ENCODE peak calls at places on chromosome 5, in seven cellular contexts. One of them, this sample, is unnamed.

GRCh38 chr5:142280066-142281011 is 44.5 kb downstream of the SPRY4 start:
- DNase-seq in WTC11: peak
- DNase-seq in islet precursor cell: peak
- DNase-seq in mammary epithelial cell: no peak
- DNase-seq in IMR-90: peak
- DNase-seq in choroid plexus epithelial cell: peak
- DNase-seq in activated CD4-positive, alpha-beta T cell treated with anti-CD3 and anti-CD28 coated beads, Interleukin-2, amount 50 U/mL, for 48 hours: no peak
- DNase-seq in this sample: no peak

GRCh38 chr5:133047404-133047803 is 4.4 kb upstream of the HSPA4 start:
- DNase-seq in WTC11: no peak
- DNase-seq in islet precursor cell: no peak
- DNase-seq in mammary epithelial cell: no peak
- DNase-seq in IMR-90: no peak
- DNase-seq in choroid plexus epithelial cell: no peak
- DNase-seq in activated CD4-positive, alpha-beta T cell treated with anti-CD3 and anti-CD28 coated beads, Interleukin-2, amount 50 U/mL, for 48 hours: no peak
- DNase-seq in this sample: no peak

GRCh38 chr5:128052764-128053163 is 30.8 kb upstream of the SLC12A2 start:
- DNase-seq in WTC11: no peak
- DNase-seq in islet precursor cell: no peak
- DNase-seq in mammary epithelial cell: no peak
- DNase-seq in IMR-90: peak
- DNase-seq in choroid plexus epithelial cell: no peak
- DNase-seq in activated CD4-positive, alpha-beta T cell treated with anti-CD3 and anti-CD28 coated beads, Interleukin-2, amount 50 U/mL, for 48 hours: no peak
- DNase-seq in this sample: no peak

GRCh38 chr5:84274585-84275468 is 109.9 kb downstream of the EDIL3 start:
- DNase-seq in WTC11: peak
- DNase-seq in islet precursor cell: no peak
- DNase-seq in mammary epithelial cell: peak
- DNase-seq in IMR-90: peak
- DNase-seq in choroid plexus epithelial cell: peak
- DNase-seq in activated CD4-positive, alpha-beta T cell treated with anti-CD3 and anti-CD28 coated beads, Interleukin-2, amount 50 U/mL, for 48 hours: peak
- DNase-seq in this sample: no peak

GRCh38 chr5:77426670-77427069 is 65.4 kb downstream of the WDR41 start:
- DNase-seq in WTC11: no peak
- DNase-seq in islet precursor cell: no peak
- DNase-seq in mammary epithelial cell: no peak
- DNase-seq in IMR-90: peak
- DNase-seq in choroid plexus epithelial cell: peak
- DNase-seq in activated CD4-positive, alpha-beta T cell treated with anti-CD3 and anti-CD28 coated beads, Interleukin-2, amount 50 U/mL, for 48 hours: no peak
- DNase-seq in this sample: no peak

GRCh38 chr5:74194196-74194595 is 446.3 kb downstream of the ENC1 start:
- DNase-seq in WTC11: no peak
- DNase-seq in islet precursor cell: no peak
- DNase-seq in mammary epithelial cell: no peak
- DNase-seq in IMR-90: no peak
- DNase-seq in choroid plexus epithelial cell: no peak
- DNase-seq in activated CD4-positive, alpha-beta T cell treated with anti-CD3 and anti-CD28 coated beads, Interleukin-2, amount 50 U/mL, for 48 hours: no peak
- DNase-seq in this sample: no peak

GRCh38 chr5:40385544-40385943 is 294.2 kb upstream of the PTGER4 start:
- DNase-seq in WTC11: no peak
- DNase-seq in islet precursor cell: peak
- DNase-seq in mammary epithelial cell: peak
- DNase-seq in IMR-90: peak
- DNase-seq in choroid plexus epithelial cell: peak
- DNase-seq in activated CD4-positive, alpha-beta T cell treated with anti-CD3 and anti-CD28 coated beads, Interleukin-2, amount 50 U/mL, for 48 hours: no peak
- DNase-seq in this sample: no peak

GRCh38 chr5:144295284-144295683 is 124.6 kb downstream of the KCTD16 start:
- DNase-seq in WTC11: no peak
- DNase-seq in islet precursor cell: no peak
- DNase-seq in mammary epithelial cell: no peak
- DNase-seq in IMR-90: no peak
- DNase-seq in choroid plexus epithelial cell: no peak
- DNase-seq in activated CD4-positive, alpha-beta T cell treated with anti-CD3 and anti-CD28 coated beads, Interleukin-2, amount 50 U/mL, for 48 hours: no peak
- DNase-seq in this sample: no peak

GRCh38 chr5:118326496-118327045 is 661.8 kb downstream of the DTWD2 start:
- DNase-seq in WTC11: no peak
- DNase-seq in islet precursor cell: no peak
- DNase-seq in mammary epithelial cell: no peak
- DNase-seq in IMR-90: no peak
- DNase-seq in choroid plexus epithelial cell: peak
- DNase-seq in activated CD4-positive, alpha-beta T cell treated with anti-CD3 and anti-CD28 coated beads, Interleukin-2, amount 50 U/mL, for 48 hours: no peak
- DNase-seq in this sample: no peak

GRCh38 chr5:39503148-39503547 is 78.4 kb upstream of the DAB2 start:
- DNase-seq in WTC11: no peak
- DNase-seq in islet precursor cell: no peak
- DNase-seq in mammary epithelial cell: no peak
- DNase-seq in IMR-90: peak
- DNase-seq in choroid plexus epithelial cell: peak
- DNase-seq in activated CD4-positive, alpha-beta T cell treated with anti-CD3 and anti-CD28 coated beads, Interleukin-2, amount 50 U/mL, for 48 hours: no peak
- DNase-seq in this sample: no peak

GRCh38 chr5:34051374-34051980 is 8.5 kb upstream of the C1QTNF3 start:
- DNase-seq in WTC11: no peak
- DNase-seq in islet precursor cell: no peak
- DNase-seq in mammary epithelial cell: no peak
- DNase-seq in IMR-90: no peak
- DNase-seq in choroid plexus epithelial cell: no peak
- DNase-seq in activated CD4-positive, alpha-beta T cell treated with anti-CD3 and anti-CD28 coated beads, Interleukin-2, amount 50 U/mL, for 48 hours: no peak
- DNase-seq in this sample: no peak

GRCh38 chr5:171314728-171315385 is 5.8 kb downstream of the TLX3 start:
- DNase-seq in WTC11: peak
- DNase-seq in islet precursor cell: peak
- DNase-seq in mammary epithelial cell: no peak
- DNase-seq in IMR-90: no peak
- DNase-seq in choroid plexus epithelial cell: no peak
- DNase-seq in activated CD4-positive, alpha-beta T cell treated with anti-CD3 and anti-CD28 coated beads, Interleukin-2, amount 50 U/mL, for 48 hours: peak
- DNase-seq in this sample: no peak

GRCh38 chr5:54644226-54644625 is 126.7 kb downstream of the SNX18 start:
- DNase-seq in WTC11: no peak
- DNase-seq in islet precursor cell: no peak
- DNase-seq in mammary epithelial cell: peak
- DNase-seq in IMR-90: peak
- DNase-seq in choroid plexus epithelial cell: peak
- DNase-seq in activated CD4-positive, alpha-beta T cell treated with anti-CD3 and anti-CD28 coated beads, Interleukin-2, amount 50 U/mL, for 48 hours: no peak
- DNase-seq in this sample: no peak

GRCh38 chr5:2519153-2519552 is 232.3 kb downstream of the IRX2 start:
- DNase-seq in WTC11: no peak
- DNase-seq in islet precursor cell: no peak
- DNase-seq in mammary epithelial cell: no peak
- DNase-seq in IMR-90: no peak
- DNase-seq in choroid plexus epithelial cell: no peak
- DNase-seq in activated CD4-positive, alpha-beta T cell treated with anti-CD3 and anti-CD28 coated beads, Interleukin-2, amount 50 U/mL, for 48 hours: no peak
- DNase-seq in this sample: no peak

GRCh38 chr5:119411291-119411934 is 40.9 kb upstream of the HSD17B4 start:
- DNase-seq in WTC11: no peak
- DNase-seq in islet precursor cell: no peak
- DNase-seq in mammary epithelial cell: peak
- DNase-seq in IMR-90: peak
- DNase-seq in choroid plexus epithelial cell: peak
- DNase-seq in activated CD4-positive, alpha-beta T cell treated with anti-CD3 and anti-CD28 coated beads, Interleukin-2, amount 50 U/mL, for 48 hours: no peak
- DNase-seq in this sample: no peak

GRCh38 chr5:159878988-159879471 is 37.3 kb upstream of the ADRA1B start:
- DNase-seq in WTC11: peak
- DNase-seq in islet precursor cell: peak
- DNase-seq in mammary epithelial cell: peak
- DNase-seq in IMR-90: peak
- DNase-seq in choroid plexus epithelial cell: peak
- DNase-seq in activated CD4-positive, alpha-beta T cell treated with anti-CD3 and anti-CD28 coated beads, Interleukin-2, amount 50 U/mL, for 48 hours: no peak
- DNase-seq in this sample: no peak

GRCh38 chr5:43769576-43770352 is 166.8 kb downstream of the NNT start:
- DNase-seq in WTC11: no peak
- DNase-seq in islet precursor cell: no peak
- DNase-seq in mammary epithelial cell: peak
- DNase-seq in IMR-90: peak
- DNase-seq in choroid plexus epithelial cell: peak
- DNase-seq in activated CD4-positive, alpha-beta T cell treated with anti-CD3 and anti-CD28 coated beads, Interleukin-2, amount 50 U/mL, for 48 hours: no peak
- DNase-seq in this sample: no peak

GRCh38 chr5:34491251-34491620 is 164.9 kb upstream of the RAI14 start:
- DNase-seq in WTC11: no peak
- DNase-seq in islet precursor cell: peak
- DNase-seq in mammary epithelial cell: no peak
- DNase-seq in IMR-90: peak
- DNase-seq in choroid plexus epithelial cell: no peak
- DNase-seq in activated CD4-positive, alpha-beta T cell treated with anti-CD3 and anti-CD28 coated beads, Interleukin-2, amount 50 U/mL, for 48 hours: no peak
- DNase-seq in this sample: no peak

GRCh38 chr5:82975396-82975795 is 101.8 kb downstream of the TMEM167A start:
- DNase-seq in WTC11: no peak
- DNase-seq in islet precursor cell: no peak
- DNase-seq in mammary epithelial cell: peak
- DNase-seq in IMR-90: no peak
- DNase-seq in choroid plexus epithelial cell: peak
- DNase-seq in activated CD4-positive, alpha-beta T cell treated with anti-CD3 and anti-CD28 coated beads, Interleukin-2, amount 50 U/mL, for 48 hours: no peak
- DNase-seq in this sample: no peak

GRCh38 chr5:132070460-132071337 is 2.9 kb upstream of the CSF2 start:
- DNase-seq in WTC11: no peak
- DNase-seq in islet precursor cell: no peak
- DNase-seq in mammary epithelial cell: no peak
- DNase-seq in IMR-90: peak
- DNase-seq in choroid plexus epithelial cell: no peak
- DNase-seq in activated CD4-positive, alpha-beta T cell treated with anti-CD3 and anti-CD28 coated beads, Interleukin-2, amount 50 U/mL, for 48 hours: peak
- DNase-seq in this sample: peak

GRCh38 chr5:130198927-130199326 is 294.7 kb downstream of the CHSY3 start:
- DNase-seq in WTC11: peak
- DNase-seq in islet precursor cell: peak
- DNase-seq in mammary epithelial cell: no peak
- DNase-seq in IMR-90: no peak
- DNase-seq in choroid plexus epithelial cell: peak
- DNase-seq in activated CD4-positive, alpha-beta T cell treated with anti-CD3 and anti-CD28 coated beads, Interleukin-2, amount 50 U/mL, for 48 hours: no peak
- DNase-seq in this sample: no peak

GRCh38 chr5:154356256-154356655 is 89.5 kb upstream of the SAP30L start:
- DNase-seq in WTC11: no peak
- DNase-seq in islet precursor cell: no peak
- DNase-seq in mammary epithelial cell: peak
- DNase-seq in IMR-90: peak
- DNase-seq in choroid plexus epithelial cell: peak
- DNase-seq in activated CD4-positive, alpha-beta T cell treated with anti-CD3 and anti-CD28 coated beads, Interleukin-2, amount 50 U/mL, for 48 hours: no peak
- DNase-seq in this sample: no peak

GRCh38 chr5:168592014-168592368 is 12.8 kb upstream of the PANK3 start:
- DNase-seq in WTC11: no peak
- DNase-seq in islet precursor cell: peak
- DNase-seq in mammary epithelial cell: peak
- DNase-seq in IMR-90: peak
- DNase-seq in choroid plexus epithelial cell: peak
- DNase-seq in activated CD4-positive, alpha-beta T cell treated with anti-CD3 and anti-CD28 coated beads, Interleukin-2, amount 50 U/mL, for 48 hours: no peak
- DNase-seq in this sample: no peak

GRCh38 chr5:124651663-124652513 is 94.6 kb downstream of the ZNF608 start:
- DNase-seq in WTC11: peak
- DNase-seq in islet precursor cell: peak
- DNase-seq in mammary epithelial cell: peak
- DNase-seq in IMR-90: no peak
- DNase-seq in choroid plexus epithelial cell: peak
- DNase-seq in activated CD4-positive, alpha-beta T cell treated with anti-CD3 and anti-CD28 coated beads, Interleukin-2, amount 50 U/mL, for 48 hours: peak
- DNase-seq in this sample: peak

GRCh38 chr5:7396169-7397004 is 449 bp downstream of the ADCY2 start:
- DNase-seq in WTC11: peak
- DNase-seq in islet precursor cell: peak
- DNase-seq in mammary epithelial cell: no peak
- DNase-seq in IMR-90: no peak
- DNase-seq in choroid plexus epithelial cell: peak
- DNase-seq in activated CD4-positive, alpha-beta T cell treated with anti-CD3 and anti-CD28 coated beads, Interleukin-2, amount 50 U/mL, for 48 hours: no peak
- DNase-seq in this sample: no peak

GRCh38 chr5:13941468-13941867 is 3.0 kb downstream of the DNAH5 start:
- DNase-seq in WTC11: no peak
- DNase-seq in islet precursor cell: no peak
- DNase-seq in mammary epithelial cell: no peak
- DNase-seq in IMR-90: no peak
- DNase-seq in choroid plexus epithelial cell: no peak
- DNase-seq in activated CD4-positive, alpha-beta T cell treated with anti-CD3 and anti-CD28 coated beads, Interleukin-2, amount 50 U/mL, for 48 hours: no peak
- DNase-seq in this sample: no peak

GRCh38 chr5:42547146-42547545 is 123.9 kb downstream of the GHR start:
- DNase-seq in WTC11: no peak
- DNase-seq in islet precursor cell: no peak
- DNase-seq in mammary epithelial cell: peak
- DNase-seq in IMR-90: peak
- DNase-seq in choroid plexus epithelial cell: peak
- DNase-seq in activated CD4-positive, alpha-beta T cell treated with anti-CD3 and anti-CD28 coated beads, Interleukin-2, amount 50 U/mL, for 48 hours: no peak
- DNase-seq in this sample: no peak

GRCh38 chr5:36662291-36662851 is 56.0 kb downstream of the SLC1A3 start:
- DNase-seq in WTC11: no peak
- DNase-seq in islet precursor cell: peak
- DNase-seq in mammary epithelial cell: no peak
- DNase-seq in IMR-90: no peak
- DNase-seq in choroid plexus epithelial cell: no peak
- DNase-seq in activated CD4-positive, alpha-beta T cell treated with anti-CD3 and anti-CD28 coated beads, Interleukin-2, amount 50 U/mL, for 48 hours: no peak
- DNase-seq in this sample: no peak

This sample was measured in T-helper 2 cell treated with Interferon-gamma antibody and Interleukin-4, amounts not matched to agents 5 μg/mL and 100 μg/mL, for 36 hours.